ENCODE peak calls at places on chromosomes 12 and 14, in ten cellular contexts. W is neural progenitor cell, G is cardiac muscle cell, U is left ventricle myocardium inferior, Q is keratinocyte, I is ascending aorta, Z is uterus, A is HepG2, F is astrocyte, L is HCT116. O is an unnamed sample.

GRCh38 chr12:65170245-65170881 is 980 bp downstream of the LEMD3 start:
- DNase-seq in W (peak; percentile 87), G (peak; percentile 78), U (peak; percentile 64), Q (no peak), I (peak; percentile 78), Z (peak; percentile 24), A (peak; percentile 27), F (peak; percentile 50), L (peak; percentile 28), O (peak; percentile 92)

GRCh38 chr14:99181246-99181645 is 90.8 kb downstream of the BCL11B start:
- DNase-seq in W (no peak), G (no peak), U (no peak), Q (no peak), I (no peak), Z (no peak), A (no peak), F (no peak), L (no peak), O (no peak)

GRCh38 chr12:8453796-8454195 is 2.0 kb upstream of the CLEC6A start:
- DNase-seq in W (no peak), G (no peak), U (no peak), Q (no peak), I (no peak), Z (no peak), A (no peak), F (no peak), L (no peak), O (no peak)

GRCh38 chr14:93533864-93534263 is 103.1 kb downstream of the UNC79 start:
- DNase-seq in W (no peak), G (no peak), U (no peak), Q (no peak), I (no peak), Z (no peak), A (no peak), F (no peak), L (no peak), O (no peak)

GRCh38 chr12:107522692-107523477 is 162.7 kb upstream of the PWP1 start:
- DNase-seq in W (peak; percentile 61), G (peak; percentile 6), U (no peak), Q (no peak), I (no peak), Z (no peak), A (peak; percentile 20), F (no peak), L (no peak), O (no peak)

GRCh38 chr14:59093889-59094288 is 94.6 kb upstream of the DAAM1 start:
- DNase-seq in W (no peak), G (no peak), U (no peak), Q (no peak), I (no peak), Z (no peak), A (no peak), F (no peak), L (no peak), O (no peak)

GRCh38 chr12:49554266-49554665 is 13.7 kb downstream of the MCRS1 start:
- DNase-seq in W (no peak), G (no peak), U (no peak), Q (no peak), I (no peak), Z (no peak), A (no peak), F (no peak), L (no peak), O (no peak)

GRCh38 chr12:59603735-59604134 is 7.9 kb downstream of the SLC16A7 start:
- DNase-seq in W (no peak), G (no peak), U (no peak), Q (no peak), I (no peak), Z (no peak), A (no peak), F (no peak), L (no peak), O (no peak)

GRCh38 chr14:55430024-55430690 is 10.3 kb downstream of the TBPL2 start:
- DNase-seq in W (peak; percentile 67), G (peak; percentile 74), U (no peak), Q (peak; percentile 79), I (peak; percentile 68), Z (no peak), A (peak; percentile 64), F (peak; percentile 65), L (peak; percentile 66), O (no peak)

GRCh38 chr14:26820101-26820500 is 222.3 kb upstream of the NOVA1 start:
- DNase-seq in W (no peak), G (no peak), U (no peak), Q (no peak), I (no peak), Z (no peak), A (no peak), F (peak; percentile 53), L (no peak), O (no peak)

GRCh38 chr12:51323966-51324895 is at the start of gene BIN2:
- DNase-seq in W (no peak), G (no peak), U (peak; percentile 56), Q (no peak), I (peak; percentile 70), Z (peak; percentile 18), A (no peak), F (no peak), L (no peak), O (no peak)

GRCh38 chr14:106622200-106622745 is 1095.9 kb downstream of the TMEM121 start:
- DNase-seq in W (no peak), G (no peak), U (no peak), Q (no peak), I (no peak), Z (no peak), A (no peak), F (no peak), L (no peak), O (no peak)

GRCh38 chr14:100747021-100747586 is 20.4 kb downstream of the DLK1 start:
- DNase-seq in W (no peak), G (no peak), U (no peak), Q (peak; percentile 95), I (peak; percentile 50), Z (peak; percentile 23), A (peak; percentile 55), F (peak; percentile 98), L (peak; percentile 45), O (no peak)
- TF ChIP-seq CTCF in W (no peak), G (peak; percentile 7), U (no peak), Q (no peak), I (no peak), Z (no peak), A (peak; percentile 27), F (peak; percentile 5), L (no peak), O (no peak)

GRCh38 chr12:54959291-54960018 is 25.1 kb downstream of the TESPA1 start:
- DNase-seq in W (no peak), G (no peak), U (no peak), Q (no peak), I (no peak), Z (no peak), A (no peak), F (no peak), L (no peak), O (no peak)

GRCh38 chr12:54956322-54956721 is 28.2 kb downstream of the TESPA1 start:
- DNase-seq in W (no peak), G (no peak), U (no peak), Q (no peak), I (no peak), Z (no peak), A (no peak), F (no peak), L (no peak), O (no peak)

GRCh38 chr12:54958048-54958658 is 26.4 kb downstream of the TESPA1 start:
- DNase-seq in W (peak; percentile 74), G (peak; percentile 72), U (no peak), Q (peak; percentile 54), I (no peak), Z (no peak), A (peak; percentile 39), F (peak; percentile 38), L (peak; percentile 53), O (no peak)

GRCh38 chr12:54954228-54954627 is 30.3 kb downstream of the TESPA1 start:
- DNase-seq in W (no peak), G (no peak), U (no peak), Q (no peak), I (no peak), Z (no peak), A (no peak), F (no peak), L (no peak), O (no peak)

DNA sequence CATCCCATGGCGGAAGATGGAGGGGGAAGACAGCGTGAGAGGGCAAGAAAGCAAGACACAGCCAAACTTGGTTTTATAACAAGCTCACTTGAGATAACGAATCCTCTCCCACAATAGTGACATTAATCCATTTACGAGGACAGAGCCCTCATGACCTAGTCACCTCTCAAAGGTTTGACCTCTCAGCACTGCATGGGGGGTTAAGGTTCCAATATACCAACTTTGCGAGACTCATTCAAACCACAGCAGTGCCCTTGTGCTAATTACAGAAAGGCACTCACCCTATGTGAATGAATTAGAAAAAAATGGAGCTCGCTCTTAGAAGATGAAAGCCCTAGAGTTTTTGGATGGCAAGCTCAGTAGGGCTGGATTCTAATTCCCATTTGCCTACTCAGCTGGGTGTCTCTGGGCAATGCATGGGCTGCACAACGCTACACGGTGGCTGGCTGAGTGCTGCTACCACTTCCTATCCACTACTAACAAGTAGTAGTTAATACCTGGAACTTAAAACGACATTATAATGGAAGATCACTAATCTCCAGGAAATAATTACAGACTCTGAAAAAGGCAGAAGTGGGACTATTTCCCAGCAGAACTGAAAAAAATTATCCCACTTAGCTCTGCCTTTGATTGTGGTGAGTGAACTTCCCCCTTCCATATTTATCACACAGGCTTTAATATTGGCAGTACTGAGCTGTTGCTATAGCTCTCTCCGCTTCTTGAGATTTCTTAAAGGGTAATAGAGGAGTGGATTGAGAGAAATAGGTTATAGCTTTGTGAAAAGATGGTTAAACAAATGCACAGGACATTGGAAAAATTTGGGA is 27.5 kb downstream of the TESPA1 start:
- DNase-seq in W (peak; percentile 49), G (no peak), U (no peak), Q (no peak), I (no peak), Z (no peak), A (no peak), F (no peak), L (no peak), O (no peak)
- H3K36me3 ChIP-seq in W (no peaks in the 10 kb centered on the region), G (no peaks in the 10 kb centered on the region), U (no peaks in the 10 kb centered on the region), Q (no peaks in the 10 kb centered on the region), I (no peaks in the 10 kb centered on the region), Z (no peaks in the 10 kb centered on the region), A (no peaks in the 10 kb centered on the region), F (no peaks in the 10 kb centered on the region), L (no peaks in the 10 kb centered on the region), O (no peaks in the 10 kb centered on the region)

DNA sequence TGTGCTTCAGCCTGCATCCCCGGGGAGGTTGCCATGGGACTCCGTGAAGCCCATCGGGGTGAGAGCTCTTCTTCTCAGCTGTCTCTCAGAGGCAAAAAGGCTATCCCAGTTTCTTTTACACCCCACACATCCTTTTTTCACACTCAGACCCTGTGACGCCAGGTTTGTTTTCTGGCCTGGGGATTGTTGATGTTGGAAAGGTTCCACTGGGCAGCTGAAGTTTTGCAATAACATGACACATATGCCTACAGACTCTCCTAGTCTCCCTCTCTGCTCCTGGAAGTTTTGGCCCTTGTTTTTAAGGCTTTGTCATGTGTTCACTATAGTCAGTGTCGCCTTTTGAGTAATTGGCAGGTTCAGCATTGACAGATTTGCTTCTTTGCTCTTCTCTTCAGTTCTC is 118.6 kb downstream of the SMOC1 start:
- DNase-seq in W (no peak), G (no peak), U (no peak), Q (no peak), I (peak; percentile 68), Z (no peak), A (peak; percentile 47), F (peak; percentile 73), L (no peak), O (no peak)
- H3K4me1 ChIP-seq in W (no peaks in the 10 kb centered on the region), G (no peaks in the 10 kb centered on the region), U (no peaks in the 10 kb centered on the region), Q (peaks cover 53% of the 10 kb centered on the region), I (no peaks in the 10 kb centered on the region), Z (no peaks in the 10 kb centered on the region), A (peaks cover 35% of the 10 kb centered on the region), F (peaks cover 23% of the 10 kb centered on the region), L (no peaks in the 10 kb centered on the region), O (peaks cover 22% of the 10 kb centered on the region)

GRCh38 chr14:24437020-24437735 is 5.4 kb downstream of the SDR39U1 start:
- DNase-seq in W (no peak), G (no peak), U (no peak), Q (no peak), I (no peak), Z (no peak), A (no peak), F (no peak), L (no peak), O (peak; percentile 74)
- TF ChIP-seq CTCF in W (no peak), G (no peak), U (peak; percentile 13), Q (no peak), I (no peak), Z (no peak), A (no peak), F (no peak), L (no peak), O (no peak)